ENCODE peak calls at places on chromosomes 11 and 22, in ten cellular contexts. B is HL-60, I is SK-N-SH, M is HCT116, R is SK-N-MC, A is sigmoid colon, W is GM12892, T is stomach, Q is HepG2, V is endothelial cell of umbilical vein. D is an unnamed sample.

GRCh38 chr22:43475549-43476076 is 63.8 kb downstream of the MPPED1 start:
- DNase-seq in V (no peak), M (no peak), W (no peak), B (no peak), T (no peak), I (no peak), R (no peak), Q (no peak), A (no peak), D (no peak)

GRCh38 chr11:9206496-9206895 is 58.7 kb downstream of the DENND5A start:
- DNase-seq in W (no peak), B (no peak), R (no peak), Q (no peak), V (no peak), A (no peak), T (no peak), I (no peak), M (no peak), D (no peak)

GRCh38 chr11:2537896-2538855 is 93.4 kb downstream of the KCNQ1 start:
- DNase-seq in R (no peak), Q (no peak), W (no peak), M (no peak), I (no peak), A (peak; percentile 48), B (no peak), T (no peak), V (no peak), D (peak; percentile 6)

GRCh38 chr11:115930276-115930675 is 426.1 kb upstream of the CADM1 start:
- DNase-seq in W (no peak), I (peak; percentile 34), V (no peak), T (no peak), A (no peak), Q (no peak), M (no peak), R (no peak), B (no peak), D (no peak)

GRCh38 chr22:21690401-21690801 is 24.6 kb downstream of the PPIL2 start:
- DNase-seq in R (no peak), W (no peak), B (no peak), V (no peak), M (no peak), T (no peak), A (no peak), I (no peak), Q (no peak), D (no peak)

GRCh38 chr11:79021601-79022000 is 419.2 kb downstream of the TENM4 start:
- DNase-seq in M (no peak), B (no peak), I (no peak), R (no peak), A (no peak), V (no peak), W (no peak), Q (no peak), T (no peak), D (no peak)

GRCh38 chr11:13038366-13038765 is 29.2 kb downstream of the RASSF10 start:
- DNase-seq in T (no peak), A (no peak), W (no peak), R (no peak), I (no peak), V (no peak), M (no peak), B (no peak), Q (peak; percentile 18), D (no peak)

GRCh38 chr11:59173080-59173963 is 1.4 kb downstream of the DTX4 start:
- DNase-seq in A (no peak), Q (peak; percentile 13), R (no peak), V (no peak), B (no peak), M (no peak), W (no peak), I (peak; percentile 36), T (peak; percentile 35), D (peak; percentile 41)

GRCh38 chr11:72570893-72571741 is 103.1 kb downstream of the PDE2A start:
- DNase-seq in Q (no peak), T (peak; percentile 25), A (no peak), B (no peak), M (no peak), V (no peak), R (no peak), I (no peak), W (no peak), D (no peak)

GRCh38 chr11:128608732-128609131 is 21.4 kb upstream of the ETS1 start:
- DNase-seq in Q (no peak), T (no peak), R (no peak), A (no peak), B (no peak), W (no peak), M (no peak), I (no peak), V (no peak), D (no peak)

GRCh38 chr11:45982656-45983470 is 60.4 kb downstream of the LARGE2 start:
- DNase-seq in W (no peak), A (no peak), M (peak; percentile 13), T (no peak), R (no peak), B (no peak), Q (no peak), V (peak; percentile 70), I (peak; percentile 21), D (no peak)
- TF ChIP-seq POLR2AphosphoS5 in W (no peak), A (no peak), M (no peak), T (no peak), R (no peak), B (no peak), Q (no peak), V (no peak), I (no peak), D (no peak)

GRCh38 chr11:370087-370941 is 1.0 kb downstream of the B4GALNT4 start:
- DNase-seq in W (peak; percentile 37), I (peak; percentile 84), R (no peak), Q (no peak), V (no peak), T (no peak), B (no peak), M (no peak), A (no peak), D (no peak)

GRCh38 chr11:373716-374551 is 4.6 kb downstream of the B4GALNT4 start:
- DNase-seq in B (no peak), Q (peak; percentile 91), V (no peak), W (no peak), I (no peak), A (no peak), T (no peak), M (no peak), R (no peak), D (no peak)

GRCh38 chr11:372809-373715 is 3.8 kb downstream of the B4GALNT4 start:
- DNase-seq in R (no peak), A (no peak), I (no peak), B (no peak), M (no peak), W (no peak), V (no peak), Q (no peak), T (no peak), D (no peak)

GRCh38 chr11:371051-371450 is 1.8 kb downstream of the B4GALNT4 start:
- DNase-seq in B (no peak), Q (no peak), I (peak; percentile 44), M (no peak), W (peak; percentile 25), V (no peak), A (no peak), R (no peak), T (no peak), D (no peak)

GRCh38 chr11:371716-372590 is 2.7 kb downstream of the B4GALNT4 start:
- DNase-seq in R (no peak), B (no peak), V (no peak), I (no peak), T (no peak), Q (no peak), W (no peak), A (no peak), M (no peak), D (no peak)
- TF ChIP-seq POLR2AphosphoS5 in R (no peak), B (no peak), V (no peak), I (no peak), T (no peak), Q (no peak), W (no peak), A (no peak), M (no peak), D (no peak)

DNA sequence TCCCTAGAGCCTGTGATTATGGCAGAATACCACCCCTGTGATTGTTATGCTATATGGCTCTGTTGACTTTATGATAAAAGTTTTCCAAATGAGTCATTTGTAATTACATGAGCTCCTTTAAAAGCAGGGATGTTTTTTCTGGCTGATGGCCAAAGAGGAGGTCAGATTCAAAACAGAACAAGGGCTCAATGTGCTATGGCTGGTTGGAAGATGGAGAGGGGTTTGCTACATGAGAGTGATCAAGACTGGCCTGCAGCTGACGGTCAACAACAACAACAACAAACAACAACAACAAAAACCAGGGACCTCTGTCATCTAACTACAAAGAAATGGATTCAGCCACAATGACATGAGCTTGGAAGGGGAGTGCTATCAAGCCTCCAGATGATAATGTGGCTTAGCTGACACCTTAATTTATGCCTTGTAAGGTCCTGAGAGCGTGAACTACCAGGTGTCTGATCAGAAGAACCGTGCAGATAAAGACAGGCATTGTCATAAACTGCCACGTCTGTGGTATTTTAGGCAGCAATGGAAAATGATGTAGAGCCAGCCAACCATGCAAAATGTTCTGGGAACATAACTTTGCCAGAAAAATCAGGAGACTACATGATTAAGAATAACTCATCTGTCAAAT is 47.2 kb downstream of the PIWIL3 start:
- DNase-seq in R (no peak), A (no peak), I (peak; percentile 66), Q (peak; percentile 92), W (no peak), B (no peak), V (peak; percentile 98), M (peak; percentile 72), T (peak; percentile 48), D (no peak)
- TF ChIP-seq POLR2AphosphoS5 in R (no peak), A (no peak), I (peak; percentile 27), Q (no peak), W (no peak), B (no peak), V (peak; percentile 61), M (peak; percentile 39), T (no peak), D (peak; percentile 36)

GRCh38 chr11:60454212-60454611 is 1.4 kb upstream of the MS4A1 start:
- DNase-seq in Q (no peak), W (no peak), T (no peak), B (no peak), I (no peak), R (no peak), M (no peak), V (no peak), A (no peak), D (no peak)

GRCh38 chr11:60455531-60456042 is at the start of gene MS4A1:
- DNase-seq in V (no peak), I (no peak), R (no peak), A (no peak), M (no peak), W (peak; percentile 24), Q (no peak), T (no peak), B (no peak), D (peak; percentile 8)

GRCh38 chr11:60459345-60459744 is 3.7 kb downstream of the MS4A1 start:
- DNase-seq in R (no peak), A (no peak), M (no peak), I (no peak), V (no peak), T (no peak), Q (no peak), B (no peak), W (no peak), D (no peak)

DNA sequence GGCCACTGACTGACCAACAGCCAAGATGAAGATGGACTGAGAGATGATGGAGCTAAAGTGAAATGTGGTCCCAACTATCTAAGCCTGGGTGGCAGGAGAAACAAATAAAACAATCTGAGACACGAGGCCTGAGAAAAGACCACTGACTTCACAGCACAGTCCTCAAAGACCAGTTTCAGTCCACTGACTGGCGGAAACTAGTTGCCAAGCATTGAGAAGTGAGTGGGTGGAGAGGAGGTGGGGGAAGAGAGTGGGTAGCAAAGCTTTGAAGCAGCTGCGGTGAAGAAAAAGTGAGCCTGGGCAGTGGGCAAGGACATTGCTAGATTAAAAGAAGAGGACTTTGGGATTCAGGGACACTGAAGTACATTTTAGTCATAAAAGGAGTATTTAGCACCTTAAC is 1.9 kb downstream of the MS4A1 start:
- DNase-seq in I (no peak), Q (no peak), A (no peak), B (no peak), R (no peak), V (no peak), M (no peak), W (no peak), T (no peak), D (no peak)
- TF ChIP-seq POLR2AphosphoS5 in I (no peak), Q (no peak), A (no peak), B (no peak), R (no peak), V (no peak), M (no peak), W (peak; percentile 87), T (no peak), D (no peak)